ENCODE peak calls at places on chromosome 19, in eight cellular contexts. Y, L, T, C, M, G, F and V are unnamed samples.

GRCh38 chr19:33096005-33096404 is 15.0 kb downstream of the GPATCH1 start:
- DNase-seq in F (no peak), G (no peak), L (no peak), T (no peak), M (no peak), Y (no peak), C (no peak), V (no peak)

GRCh38 chr19:45168767-45169351 is 8.1 kb upstream of the NKPD1 start:
- DNase-seq in C (no peak), L (no peak), F (no peak), Y (peak; percentile 50), T (no peak), G (no peak), M (peak; percentile 37), V (no peak)

GRCh38 chr19:35755550-35756371 is 1.1 kb downstream of the HSPB6 start:
- DNase-seq in C (peak; percentile 34), L (peak; percentile 95), F (peak; percentile 97), T (no peak), G (peak; percentile 97), M (peak; percentile 95), Y (peak; percentile 61), V (peak; percentile 55)

GRCh38 chr19:54172764-54173699 is at the start of gene TMC4:
- DNase-seq in L (peak; percentile 88), T (no peak), G (no peak), M (no peak), C (no peak), F (peak; percentile 60), Y (no peak), V (peak; percentile 94)

GRCh38 chr19:51372649-51373504 is at the start of gene NKG7:
- DNase-seq in M (no peak), L (peak; percentile 48), C (peak; percentile 81), T (no peak), Y (no peak), F (peak; percentile 25), G (no peak), V (peak; percentile 32)

GRCh38 chr19:16062789-16063188 is 13.5 kb upstream of the TPM4 start:
- DNase-seq in Y (no peak), T (no peak), C (peak; percentile 66), L (no peak), F (peak; percentile 79), M (no peak), G (no peak), V (peak; percentile 44)

GRCh38 chr19:3276341-3276799 is 51.9 kb downstream of the CELF5 start:
- DNase-seq in L (peak; percentile 79), M (no peak), F (no peak), Y (peak; percentile 83), C (peak; percentile 29), G (no peak), T (peak; percentile 67), V (peak; percentile 39)

GRCh38 chr19:58401825-58402433 is 6.5 kb downstream of the RNF225 start:
- DNase-seq in G (no peak), F (no peak), C (no peak), T (no peak), L (peak; percentile 68), Y (no peak), M (no peak), V (no peak)

GRCh38 chr19:13978306-13978705 is 26.0 kb downstream of the DCAF15 start:
- DNase-seq in G (peak; percentile 91), F (peak; percentile 96), M (peak; percentile 90), L (peak; percentile 92), T (peak; percentile 93), Y (no peak), C (peak; percentile 28), V (peak; percentile 64)

GRCh38 chr19:17757125-17757524 is 5.8 kb downstream of the FCHO1 start:
- DNase-seq in L (peak; percentile 80), Y (no peak), F (peak; percentile 89), C (no peak), G (peak; percentile 53), M (peak; percentile 86), T (no peak), V (peak; percentile 63)

GRCh38 chr19:39515551-39516191 is 732 bp downstream of the SELENOV start:
- DNase-seq in C (no peak), Y (no peak), T (no peak), M (no peak), L (no peak), G (no peak), F (no peak), V (peak; percentile 28)

GRCh38 chr19:6048808-6049405 is 61.4 kb downstream of the RFX2 start:
- DNase-seq in G (peak; percentile 81), M (peak; percentile 82), C (peak; percentile 77), T (peak; percentile 60), L (no peak), F (peak; percentile 84), Y (no peak), V (peak; percentile 81)

GRCh38 chr19:40613669-40614594 is 12.8 kb downstream of the LTBP4 start:
- DNase-seq in Y (peak; percentile 89), L (peak; percentile 95), F (peak; percentile 92), G (peak; percentile 85), C (peak; percentile 84), M (peak; percentile 88), T (no peak), V (peak; percentile 75)

GRCh38 chr19:28602675-28603298 is 610.2 kb downstream of the UQCRFS1 start:
- DNase-seq in Y (no peak), M (no peak), L (no peak), C (no peak), G (no peak), T (no peak), F (no peak), V (no peak)

GRCh38 chr19:45468803-45469131 is 971 bp downstream of the FOSB start:
- DNase-seq in M (no peak), F (no peak), Y (no peak), C (no peak), T (no peak), L (peak; percentile 78), G (no peak), V (no peak)

GRCh38 chr19:56141416-56141992 is 417 bp downstream of the ZNF444 start:
- DNase-seq in C (peak; percentile 42), M (peak; percentile 57), G (no peak), Y (no peak), F (peak; percentile 69), L (no peak), T (no peak), V (peak; percentile 49)

GRCh38 chr19:1386945-1387683 is 3.4 kb downstream of the NDUFS7 start:
- DNase-seq in G (no peak), M (no peak), F (no peak), T (no peak), C (no peak), Y (no peak), L (peak; percentile 68), V (no peak)

GRCh38 chr19:1385816-1386215 is 2.1 kb downstream of the NDUFS7 start:
- DNase-seq in C (no peak), T (no peak), G (no peak), L (no peak), M (no peak), Y (no peak), F (no peak), V (no peak)

GRCh38 chr19:1388637-1389026 is 4.9 kb downstream of the NDUFS7 start:
- DNase-seq in G (no peak), T (no peak), Y (no peak), L (peak; percentile 69), C (no peak), M (no peak), F (no peak), V (no peak)

GRCh38 chr19:1389033-1389940 is 5.6 kb downstream of the NDUFS7 start:
- DNase-seq in L (no peak), T (no peak), M (no peak), C (no peak), Y (no peak), F (no peak), G (no peak), V (no peak)

DNA sequence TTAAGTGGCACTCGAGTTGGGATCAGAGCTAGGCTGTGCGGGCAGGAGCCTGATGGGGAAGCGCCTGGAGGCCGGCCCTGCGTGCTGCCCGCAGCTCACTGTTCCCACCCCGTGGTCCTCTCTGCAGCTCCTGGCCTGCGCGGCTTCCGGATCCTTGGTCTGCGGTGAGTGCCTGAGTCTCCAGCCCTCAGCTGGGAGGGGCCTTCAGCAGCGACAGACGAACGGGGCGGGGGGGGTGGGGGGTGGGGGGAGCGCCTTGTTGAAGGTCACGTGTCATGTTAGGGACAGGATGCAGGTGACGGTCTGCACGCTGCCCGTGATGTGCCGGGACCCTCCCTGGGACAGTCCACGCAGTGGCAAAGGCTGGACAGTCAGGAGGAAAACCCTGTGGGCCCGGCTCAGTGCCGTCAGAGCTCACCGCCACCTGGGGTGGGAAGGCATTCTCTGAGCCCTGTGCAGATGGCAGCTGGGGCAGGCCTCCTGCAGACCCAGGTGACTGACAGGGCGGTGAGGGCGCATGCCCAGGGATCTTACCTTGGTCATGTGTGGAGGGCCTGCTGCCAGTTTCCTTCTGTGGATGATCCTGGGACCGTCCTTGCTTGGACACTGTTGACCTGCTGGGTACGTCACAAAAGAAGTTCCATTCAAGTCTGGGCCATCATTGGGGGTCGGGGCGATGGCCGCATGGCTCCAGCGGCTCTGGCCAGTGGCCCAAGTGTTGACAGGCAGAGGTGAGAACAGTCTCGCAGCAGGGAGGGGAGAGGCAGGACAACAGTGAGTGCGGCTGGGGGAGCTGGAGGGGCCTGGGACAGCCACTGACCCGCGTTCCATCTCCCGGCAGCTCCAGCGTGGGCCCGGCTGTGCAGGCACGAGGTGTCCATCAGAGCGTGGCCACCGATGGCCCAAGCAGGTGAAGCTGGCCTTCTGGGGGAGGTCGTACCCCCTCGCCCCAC is 4.3 kb downstream of the NDUFS7 start:
- DNase-seq in L (peak; percentile 72), F (peak; percentile 73), M (no peak), T (no peak), C (no peak), Y (no peak), G (no peak), V (no peak)
- H3K27ac ChIP-seq in L (no peak overlapping the region), F (no peak overlapping the region), M (no peak overlapping the region), T (no peak overlapping the region), C (no peak overlapping the region), Y (no peak overlapping the region), G (no peak overlapping the region), V (no peak overlapping the region)

DNA sequence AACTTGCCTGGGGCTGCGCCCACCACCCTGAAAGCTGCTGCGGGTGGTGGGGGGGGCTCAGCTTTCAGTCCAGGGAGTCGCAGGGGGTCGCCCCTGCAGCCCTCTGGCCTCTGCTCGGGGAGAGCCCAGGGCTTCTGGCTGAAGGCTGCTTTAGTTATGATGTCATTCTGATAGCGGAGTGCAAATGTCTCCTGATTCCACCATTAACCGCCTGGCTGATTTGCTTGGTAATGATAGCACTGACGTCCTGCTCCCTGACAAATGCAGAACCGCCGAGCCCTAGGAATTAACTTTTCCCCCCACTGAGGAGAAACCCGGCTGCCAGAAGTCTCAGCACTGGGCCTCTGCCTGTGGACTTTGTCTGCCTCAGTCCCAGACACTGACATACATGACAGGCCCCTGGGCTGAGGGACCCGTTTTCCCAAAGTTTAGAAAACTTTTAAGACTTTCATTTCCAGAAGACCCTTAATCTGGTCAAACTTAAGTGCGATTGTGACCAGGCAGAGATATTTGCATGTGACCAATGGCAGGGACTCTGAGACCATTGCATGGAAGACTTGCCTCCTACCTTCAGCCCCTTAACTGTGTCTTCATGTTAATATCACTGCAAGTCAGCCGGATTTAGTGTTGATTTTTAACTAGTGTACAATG is 142.5 kb upstream of the ZNF536 start:
- DNase-seq in T (no peak), Y (no peak), C (no peak), G (no peak), F (no peak), M (no peak), L (no peak), V (no peak)
- H3K27ac ChIP-seq in T (no peak overlapping the region), Y (no peak overlapping the region), C (no peak overlapping the region), G (no peak overlapping the region), F (no peak overlapping the region), M (no peak overlapping the region), L (no peak overlapping the region), V (no peak overlapping the region)

GRCh38 chr19:4742717-4743646 is 19.3 kb upstream of the DPP9 start:
- DNase-seq in C (no peak), Y (no peak), T (no peak), F (peak; percentile 34), G (peak; percentile 51), M (no peak), L (no peak), V (peak; percentile 57)
- H3K27ac ChIP-seq in C (no peak overlapping the region), Y (no peak overlapping the region), T (no peak overlapping the region), F (no peak overlapping the region), G (peak overlapping the region; percentile 53), M (no peak overlapping the region), L (no peak overlapping the region), V (no peak overlapping the region)

GRCh38 chr19:510606-511100 is 3.4 kb downstream of the TPGS1 start:
- DNase-seq in L (peak; percentile 92), F (peak; percentile 90), C (peak; percentile 93), G (peak; percentile 68), M (peak; percentile 79), Y (no peak), T (no peak), V (peak; percentile 78)
- H3K27ac ChIP-seq in L (no peak overlapping the region), F (peak overlapping the region; percentile 14), C (peak overlapping the region; percentile 96), G (peak overlapping the region; percentile 40), M (no peak overlapping the region), Y (no peak overlapping the region), T (no peak overlapping the region), V (peak overlapping the region; percentile 52)